ENCODE peak calls at places on chromosome 12, in five cellular contexts. X is transverse colon; Q is naive thymus-derived CD8-positive, alpha-beta T cell; A is HTR-8/SVneo; W is HL-60. I is an unnamed sample.

GRCh38 chr12:48852734-48853168 is 788 bp upstream of the DDX23 start:
- DNase-seq in A (no peak), W (no peak), X (no peak), Q (no peak), I (no peak)

GRCh38 chr12:49784756-49785409 is 43.3 kb downstream of the NCKAP5L start:
- DNase-seq in W (no peak), Q (no peak), A (no peak), X (no peak), I (no peak)

GRCh38 chr12:56728139-56728861 is 3.2 kb upstream of the NACA start:
- DNase-seq in Q (no peak), X (no peak), A (no peak), W (no peak), I (no peak)

GRCh38 chr12:8499616-8500015 is 13.7 kb upstream of the CLEC4D start:
- DNase-seq in X (no peak), W (peak), Q (no peak), A (no peak), I (no peak)

GRCh38 chr12:115763982-115764621 is 513.4 kb downstream of the MED13L start:
- DNase-seq in X (no peak), Q (no peak), A (no peak), W (no peak), I (no peak)

GRCh38 chr12:67333649-67334048 is 64.5 kb downstream of the CAND1 start:
- DNase-seq in X (no peak), W (no peak), Q (no peak), A (no peak), I (no peak)

GRCh38 chr12:105289114-105289904 is 41.2 kb upstream of the C12orf75 start:
- DNase-seq in X (no peak), A (no peak), W (no peak), Q (no peak), I (no peak)

GRCh38 chr12:65586796-65587195 is 237.5 kb upstream of the HMGA2 start:
- DNase-seq in A (no peak), Q (no peak), X (no peak), W (no peak), I (no peak)

GRCh38 chr12:76952995-76953394 is 74.2 kb upstream of the CSRP2 start:
- DNase-seq in Q (no peak), X (no peak), A (no peak), W (no peak), I (no peak)

GRCh38 chr12:51974646-51975045 is 23.1 kb downstream of the ACVR1B start:
- DNase-seq in W (no peak), Q (no peak), X (no peak), A (no peak), I (no peak)

GRCh38 chr12:114006482-114007425 is 40.6 kb upstream of the RBM19 start:
- DNase-seq in Q (no peak), W (no peak), A (no peak), X (no peak), I (no peak)

GRCh38 chr12:71685961-71686657 is at the start of gene TMEM19:
- DNase-seq in Q (peak), A (peak), X (peak), W (peak), I (peak)

GRCh38 chr12:26226629-26227375 is 31.4 kb downstream of the SSPN start:
- DNase-seq in Q (no peak), X (peak), W (peak), A (peak), I (peak)

GRCh38 chr12:64232201-64232600 is 10.1 kb upstream of the KICS2 start:
- DNase-seq in Q (no peak), X (no peak), A (no peak), W (no peak), I (no peak)

GRCh38 chr12:18723752-18724151 is 14.1 kb downstream of the PLCZ1 start:
- DNase-seq in Q (no peak), W (no peak), X (no peak), A (peak), I (no peak)

GRCh38 chr12:49548822-49549648 is 10.2 kb downstream of the KCNH3 start:
- DNase-seq in A (no peak), Q (no peak), X (peak), W (peak), I (peak)

GRCh38 chr12:81296556-81297305 is 218.9 kb downstream of the ACSS3 start:
- DNase-seq in X (no peak), Q (no peak), A (no peak), W (no peak), I (no peak)

GRCh38 chr12:2288001-2288400 is 235.2 kb downstream of the CACNA1C start:
- DNase-seq in A (no peak), X (peak), Q (no peak), W (peak), I (no peak)

GRCh38 chr12:1859643-1860042 is 39.3 kb downstream of the LRTM2 start:
- DNase-seq in X (no peak), A (peak), Q (no peak), W (no peak), I (no peak)